ENCODE peak calls at places on chromosomes 3 and 15, in four cellular contexts. E is neuronal stem cell, S is mesenchymal stem cell, R is mesendoderm. K is an unnamed sample.

GRCh38 chr3:43879166-43879565 is 188.4 kb downstream of the ABHD5 start:
- DNase-seq in E (peak; percentile 48), S (no peak), R (peak; percentile 89), K (peak; percentile 88)

GRCh38 chr3:195178124-195178910 is 92.6 kb downstream of the XXYLT1 start:
- DNase-seq in E (no peak), S (no peak), R (no peak), K (no peak)

GRCh38 chr3:72487078-72487765 is 361.0 kb downstream of the SHQ1 start:
- DNase-seq in E (no peak), S (peak; percentile 93), R (peak; percentile 91), K (peak; percentile 49)

GRCh38 chr3:196688349-196688748 is 23.7 kb downstream of the CEP19 start:
- DNase-seq in E (no peak), S (peak; percentile 81), R (no peak), K (no peak)

GRCh38 chr3:58249358-58250092 is 11.9 kb downstream of the ABHD6 start:
- DNase-seq in E (peak; percentile 87), S (no peak), R (peak; percentile 45), K (no peak)

GRCh38 chr3:77652624-77653023 is 612.7 kb downstream of the ROBO2 start:
- DNase-seq in E (no peak), S (no peak), R (no peak), K (no peak)

GRCh38 chr15:51884517-51885236 is 55.2 kb downstream of the TMOD3 start:
- DNase-seq in E (no peak), S (no peak), R (no peak), K (no peak)

GRCh38 chr3:36697397-36698001 is 66.9 kb downstream of the DCLK3 start:
- DNase-seq in E (no peak), S (no peak), R (peak; percentile 40), K (peak; percentile 42)

GRCh38 chr3:190261740-190262139 is 60.5 kb downstream of the CLDN1 start:
- DNase-seq in E (no peak), S (no peak), R (no peak), K (no peak)

GRCh38 chr3:107761391-107761790 is 238.6 kb downstream of the BBX start:
- DNase-seq in E (no peak), S (no peak), R (peak; percentile 79), K (no peak)

DNA sequence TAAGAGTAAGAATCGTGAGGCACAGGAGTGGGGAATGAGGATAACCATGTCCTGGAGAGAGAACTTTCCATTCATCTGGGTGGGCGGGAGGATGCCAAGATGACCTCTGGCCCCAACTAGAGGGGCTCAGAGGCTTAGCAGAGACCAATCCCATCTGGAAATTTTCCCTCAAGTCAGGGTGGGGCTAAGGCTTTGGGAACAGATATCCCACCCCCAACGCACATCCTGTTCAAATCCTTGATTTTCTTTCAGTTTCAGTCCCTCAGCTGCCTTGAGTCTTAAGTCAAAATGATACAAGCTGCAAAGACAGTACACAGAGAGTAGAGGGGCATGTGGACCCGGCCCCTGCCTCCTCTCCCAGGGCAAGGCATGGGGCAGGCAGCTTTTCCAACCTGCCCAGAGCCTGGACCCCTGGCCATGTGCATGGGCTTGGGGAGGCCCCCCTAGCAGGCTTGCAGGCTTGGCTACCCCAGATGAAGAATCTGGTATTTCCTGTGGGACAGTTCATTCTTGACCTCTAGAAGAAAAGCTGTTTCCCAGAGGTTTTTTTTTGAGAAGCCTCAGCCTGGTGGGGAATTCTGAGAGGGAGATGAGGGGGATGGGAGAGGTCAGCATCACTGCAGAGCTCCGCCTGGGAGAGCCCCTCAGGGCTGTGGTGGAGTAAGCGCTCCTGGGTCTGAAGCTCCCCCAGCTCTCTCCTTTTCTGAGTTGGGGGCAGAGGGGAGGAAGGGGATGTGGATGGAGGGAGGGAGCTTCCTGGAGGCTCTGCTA is 109.7 kb upstream of the HACD2 start:
- DNase-seq in E (no peak), S (peak; percentile 80), R (no peak), K (no peak)
- H2AK5ac ChIP-seq in E (peak overlapping the region; percentile 59), S (peak overlapping the region; percentile 92), R (no peak overlapping the region), K (no peak overlapping the region)

GRCh38 chr3:10173095-10173925 is 8.6 kb downstream of the IRAK2 start:
- DNase-seq in E (no peak), S (peak; percentile 66), R (no peak), K (no peak)
- H3K4ac ChIP-seq in E (no peak overlapping the region), S (no peak overlapping the region), R (no peak overlapping the region), K (no peak overlapping the region)

DNA sequence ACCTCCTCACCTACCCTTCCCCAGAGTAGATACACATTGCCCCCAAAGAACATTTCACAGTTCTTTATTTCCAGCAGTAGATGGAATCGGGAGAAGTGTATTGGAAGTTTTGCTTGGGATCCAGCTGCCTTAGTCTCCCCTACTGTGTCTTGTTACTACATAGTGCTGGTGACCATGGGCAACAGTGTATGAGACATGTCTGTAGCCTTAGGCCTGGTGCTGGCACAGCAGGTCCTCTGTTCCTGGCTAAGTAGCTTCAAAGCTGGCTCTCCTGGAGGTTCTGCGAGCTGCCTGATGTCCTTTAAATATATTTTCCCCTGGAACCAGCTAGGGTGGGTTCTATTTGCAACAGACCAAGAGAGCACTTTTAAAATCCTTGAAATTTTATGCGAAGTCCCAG is 174.7 kb downstream of the THSD4 start:
- DNase-seq in E (no peak), S (no peak), R (peak; percentile 28), K (no peak)
- H4K8ac ChIP-seq in E (no peak overlapping the region), S (no peak overlapping the region), R (no peak overlapping the region), K (no peak overlapping the region)

GRCh38 chr3:171813897-171814460 is 3.7 kb upstream of the PLD1 start:
- DNase-seq in E (no peak), S (peak; percentile 42), R (no peak), K (no peak)

GRCh38 chr3:171811059-171811912 is 1.0 kb upstream of the PLD1 start:
- DNase-seq in E (no peak), S (peak; percentile 99), R (no peak), K (no peak)

GRCh38 chr3:171811913-171812321 is 1.6 kb upstream of the PLD1 start:
- DNase-seq in E (no peak), S (peak; percentile 83), R (no peak), K (no peak)

GRCh38 chr3:171812811-171813210 is 2.5 kb upstream of the PLD1 start:
- DNase-seq in E (no peak), S (no peak), R (no peak), K (no peak)

DNA sequence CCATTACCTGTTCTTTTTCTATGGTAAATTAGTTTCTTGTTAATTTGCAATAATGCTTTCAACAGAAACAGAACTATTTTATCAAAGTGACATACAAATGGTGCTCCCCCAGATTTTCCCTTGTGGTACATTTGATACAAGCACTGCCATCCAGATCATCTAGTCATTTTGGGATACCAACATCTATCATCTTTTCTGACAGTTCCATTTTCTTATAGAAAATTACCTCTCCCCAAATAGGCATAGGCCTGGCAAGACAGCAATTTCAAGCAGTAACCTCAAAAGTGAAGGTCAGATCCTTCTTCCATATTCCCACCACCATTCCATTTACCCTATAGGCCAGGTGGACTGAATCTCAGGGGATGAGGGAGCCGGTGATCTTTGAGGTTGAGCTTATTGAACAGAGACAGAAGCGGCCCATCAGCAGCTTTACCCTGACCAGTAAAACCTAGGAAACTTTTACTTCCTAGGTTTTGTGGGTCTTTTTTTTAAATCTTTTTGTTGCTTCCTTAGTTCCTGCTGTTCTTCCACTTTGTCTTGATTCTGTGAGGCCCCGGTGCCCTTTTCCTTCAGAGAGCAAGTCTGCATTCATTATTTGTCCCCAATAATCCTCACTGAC is 3.1 kb upstream of the PLD1 start:
- DNase-seq in E (no peak), S (no peak), R (no peak), K (no peak)
- H2AK5ac ChIP-seq in E (no peak overlapping the region), S (peak overlapping the region; percentile 10), R (no peak overlapping the region), K (no peak overlapping the region)

GRCh38 chr3:119309591-119309990 is 15.4 kb downstream of the ARHGAP31 start:
- DNase-seq in E (no peak), S (no peak), R (no peak), K (no peak)
- H3K4ac ChIP-seq in E (no peak overlapping the region), S (no peak overlapping the region), R (no peak overlapping the region), K (no peak overlapping the region)

GRCh38 chr3:39705351-39705900 is 104.0 kb upstream of the MYRIP start:
- DNase-seq in E (no peak), S (no peak), R (no peak), K (no peak)
- H4K8ac ChIP-seq in E (no peak overlapping the region), S (no peak overlapping the region), R (no peak overlapping the region), K (no peak overlapping the region)

GRCh38 chr15:69760263-69760855 is 307.7 kb downstream of the RPLP1 start:
- DNase-seq in E (no peak), S (peak; percentile 88), R (no peak), K (no peak)
- H2AK5ac ChIP-seq in E (no peak overlapping the region), S (peak overlapping the region; percentile 76), R (no peak overlapping the region), K (no peak overlapping the region)

DNA sequence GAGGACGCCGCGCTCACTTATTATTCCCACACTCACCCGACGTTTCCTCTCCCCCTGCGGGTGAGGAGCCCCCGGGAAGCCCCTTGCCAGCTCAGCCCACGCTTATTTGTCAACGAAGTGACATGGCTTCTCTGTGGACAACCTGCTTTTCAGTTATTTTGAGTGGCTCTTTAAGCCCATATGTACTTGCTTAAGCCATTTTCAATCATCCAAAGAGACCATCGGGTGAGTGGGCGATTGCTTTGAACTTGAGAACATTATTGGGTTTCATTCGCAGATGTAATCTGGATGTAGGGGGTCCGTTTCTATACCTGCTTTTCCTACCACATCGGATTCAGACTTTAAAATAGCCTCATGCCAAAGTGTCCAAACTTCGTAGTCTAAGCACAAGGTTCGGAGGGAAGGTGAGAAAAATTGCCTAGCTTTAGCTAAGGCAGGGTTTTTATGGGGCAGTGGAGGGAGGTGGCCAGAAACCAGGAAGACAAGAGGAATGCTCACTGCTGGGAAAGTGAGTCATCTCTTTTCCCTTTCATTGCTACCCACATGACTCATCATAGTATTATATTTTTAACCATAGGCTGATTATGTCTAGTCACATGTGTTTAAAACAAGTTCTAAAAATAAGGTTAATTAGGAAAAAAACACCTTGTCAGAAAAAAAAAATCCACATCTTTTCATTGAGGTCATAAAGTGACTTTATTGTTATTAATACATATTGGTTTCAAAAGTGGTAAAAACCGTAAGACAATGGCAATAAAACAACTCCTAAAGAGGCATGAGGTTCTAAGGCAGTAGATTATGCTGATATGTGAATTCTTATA is 773.1 kb upstream of the NR2F2 start:
- DNase-seq in E (no peak), S (peak; percentile 95), R (peak; percentile 74), K (no peak)
- H3K4ac ChIP-seq in E (no peak overlapping the region), S (peak overlapping the region; percentile 76), R (peak overlapping the region; percentile 31), K (no peak overlapping the region)